ENCODE peak calls at places on chromosomes 16 and 17, in seven cellular contexts. Y is A549, I is adrenal gland, L is IMR-90, C is testis, N is uterus, D is prostate gland. U is an unnamed sample.

GRCh38 chr16:66058181-66058580 is 308.3 kb upstream of the CDH5 start:
- DNase-seq in Y (no peak), I (no peak), L (peak), C (no peak), N (no peak), D (no peak), U (no peak)

GRCh38 chr16:6827272-6827671 is 505.4 kb upstream of the RBFOX1 start:
- DNase-seq in Y (no peak), I (peak), L (no peak), C (no peak), N (no peak), D (no peak), U (no peak)

GRCh38 chr16:89565506-89566372 is 5.3 kb downstream of the RPL13 start:
- DNase-seq in Y (peak), I (peak), L (peak), C (no peak), N (no peak), D (peak), U (no peak)

GRCh38 chr17:9977175-9977574 is 72.1 kb upstream of the RCVRN start:
- DNase-seq in Y (no peak), I (no peak), L (no peak), C (no peak), N (no peak), D (no peak), U (no peak)

GRCh38 chr17:51078009-51078592 is 42.6 kb downstream of the SPAG9 start:
- DNase-seq in Y (no peak), I (no peak), L (no peak), C (no peak), N (no peak), D (no peak), U (no peak)

GRCh38 chr17:7042507-7043194 is 1.2 kb downstream of the SLC16A11 start:
- DNase-seq in Y (no peak), I (no peak), L (no peak), C (no peak), N (no peak), D (no peak), U (no peak)

GRCh38 chr16:88662843-88663606 is at the start of gene MVD:
- DNase-seq in Y (peak), I (peak), L (peak), C (peak), N (peak), D (peak), U (peak)

GRCh38 chr16:12097523-12098428 is 121.2 kb downstream of the SNX29 start:
- DNase-seq in Y (no peak), I (peak), L (peak), C (peak), N (peak), D (peak), U (no peak)

GRCh38 chr16:11079657-11080187 is 135.4 kb downstream of the CLEC16A start:
- DNase-seq in Y (no peak), I (no peak), L (peak), C (no peak), N (peak), D (no peak), U (no peak)

GRCh38 chr17:61833536-61834203 is 29.7 kb downstream of the BRIP1 start:
- DNase-seq in Y (peak), I (no peak), L (peak), C (no peak), N (no peak), D (no peak), U (no peak)

GRCh38 chr17:28228109-28228840 is 90.7 kb upstream of the TMEM97 start:
- DNase-seq in Y (peak), I (no peak), L (no peak), C (peak), N (no peak), D (no peak), U (no peak)

GRCh38 chr17:9179602-9180001 is 158.3 kb downstream of the NTN1 start:
- DNase-seq in Y (no peak), I (no peak), L (no peak), C (no peak), N (no peak), D (no peak), U (no peak)

GRCh38 chr17:40323731-40324650 is 15.0 kb downstream of the RARA start:
- DNase-seq in Y (no peak), I (peak), L (peak), C (peak), N (no peak), D (no peak), U (peak)

GRCh38 chr16:67429799-67430503 is 970 bp upstream of the HSD11B2 start:
- DNase-seq in Y (no peak), I (no peak), L (no peak), C (no peak), N (no peak), D (no peak), U (no peak)
- TF ChIP-seq POLR2A in Y (no peak), I (no peak), L (no peak), C (no peak), N (no peak), D (no peak), U (no peak)

DNA sequence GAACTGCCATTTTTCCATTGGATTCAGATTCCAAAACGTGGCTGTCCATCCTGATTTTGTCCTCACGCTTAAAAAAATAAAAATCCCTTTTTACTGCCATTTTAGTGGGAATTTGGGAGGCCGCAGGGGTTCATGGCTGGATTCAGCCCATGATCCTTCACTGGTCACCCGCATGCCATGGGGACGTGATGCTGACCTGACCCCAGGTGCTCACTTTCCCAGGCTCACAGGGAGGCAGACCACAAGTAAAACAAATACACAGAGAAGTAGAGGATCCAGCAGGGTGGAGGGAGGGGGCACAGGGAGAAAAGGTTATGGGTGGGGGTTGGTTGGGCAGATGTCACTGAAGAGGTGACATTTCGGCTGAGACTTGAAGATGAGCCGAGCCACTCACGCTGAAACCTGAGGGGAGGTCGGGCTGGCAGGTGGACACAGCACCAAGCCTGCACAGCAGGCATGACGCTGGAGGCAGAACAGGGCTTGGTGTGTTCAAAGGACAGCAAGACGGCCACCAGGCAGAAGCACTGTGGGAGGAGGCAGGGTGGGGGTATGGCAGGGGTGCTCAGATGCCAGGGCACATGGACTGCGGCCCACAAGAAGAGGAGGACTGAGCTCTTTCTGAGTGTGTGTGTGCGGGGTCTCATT is 10.7 kb downstream of the COX4I1 start:
- DNase-seq in Y (no peak), I (no peak), L (no peak), C (no peak), N (no peak), D (no peak), U (no peak)
- H3K27ac ChIP-seq in Y (no peak), I (no peak), L (no peak), C (no peak), N (no peak), D (no peak), U (no peak)

GRCh38 chr16:87284183-87284582 is 33.0 kb downstream of the C16orf95 start:
- DNase-seq in Y (no peak), I (no peak), L (no peak), C (no peak), N (no peak), D (no peak), U (no peak)
- TF ChIP-seq CTCF in Y (no peak), I (no peak), L (no peak), C (no peak), N (no peak), D (no peak), U (no peak)

GRCh38 chr17:62895650-62896301 is 70.3 kb upstream of the TANC2 start:
- DNase-seq in Y (no peak), I (peak), L (peak), C (no peak), N (no peak), D (no peak), U (no peak)
- TF ChIP-seq POLR2A in Y (no peak), I (no peak), L (no peak), C (no peak), N (no peak), D (no peak), U (no peak)

DNA sequence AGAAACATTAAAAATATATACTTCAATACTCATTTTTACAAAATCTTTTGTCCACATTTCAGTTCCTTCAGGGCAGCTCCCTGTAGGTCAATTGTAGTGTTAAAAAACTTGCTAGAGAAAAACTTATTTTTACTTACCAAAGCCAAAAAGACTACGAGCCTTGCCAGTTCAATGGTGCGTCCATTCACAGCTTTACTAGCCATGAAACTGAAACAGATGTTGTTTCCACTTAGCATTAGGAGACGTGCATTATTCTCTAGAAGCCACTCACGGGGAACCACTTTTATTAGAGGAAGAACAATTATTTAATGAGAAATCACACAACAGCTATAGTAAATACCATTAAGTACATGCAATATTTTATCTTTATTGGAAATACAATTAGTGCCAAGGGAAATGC is 17.2 kb downstream of the LASP1NB start:
- DNase-seq in Y (no peak), I (no peak), L (no peak), C (no peak), N (no peak), D (no peak), U (no peak)
- H3K27ac ChIP-seq in Y (no peak), I (no peak), L (no peak), C (no peak), N (peak), D (no peak), U (no peak)

GRCh38 chr16:15523092-15523541 is 88.7 kb downstream of the BMERB1 start:
- DNase-seq in Y (peak), I (peak), L (no peak), C (peak), N (no peak), D (no peak), U (peak)
- TF ChIP-seq CTCF in Y (peak), I (no peak), L (no peak), C (no peak), N (no peak), D (no peak), U (no peak)

GRCh38 chr16:672371-672770 is 3.1 kb upstream of the RHBDL1 start:
- DNase-seq in Y (no peak), I (no peak), L (no peak), C (no peak), N (no peak), D (no peak), U (no peak)
- TF ChIP-seq POLR2A in Y (no peak), I (no peak), L (no peak), C (no peak), N (no peak), D (no peak), U (no peak)